ENCODE peak calls at places on chromosomes 3 and 15, in five cellular contexts. One of them, this sample, is unnamed. For H3K4me1, the result is how much of the 10 kb centered on the place peaks cover.

GRCh38 chr3:167125612-167126407 is 254.3 kb downstream of the ZBBX start:
- DNase-seq in heart right ventricle: no peak
- DNase-seq in adipocyte: no peak
- DNase-seq in ovary: no peak
- DNase-seq in CD8-positive, alpha-beta T cell: no peak
- DNase-seq in this sample: no peak

GRCh38 chr15:48265145-48265544 is 59.0 kb downstream of the SLC12A1 start:
- DNase-seq in ovary: no peak
- DNase-seq in CD8-positive, alpha-beta T cell: no peak
- DNase-seq in heart right ventricle: no peak
- DNase-seq in adipocyte: no peak
- DNase-seq in this sample: no peak

GRCh38 chr3:110576962-110577361 is 494.7 kb upstream of the NECTIN3 start:
- DNase-seq in CD8-positive, alpha-beta T cell: no peak
- DNase-seq in adipocyte: peak
- DNase-seq in ovary: no peak
- DNase-seq in heart right ventricle: no peak
- DNase-seq in this sample: no peak

GRCh38 chr3:18080198-18080689 is 337.8 kb upstream of the TBC1D5 start:
- DNase-seq in heart right ventricle: no peak
- DNase-seq in ovary: no peak
- DNase-seq in CD8-positive, alpha-beta T cell: no peak
- DNase-seq in adipocyte: peak
- DNase-seq in this sample: no peak

GRCh38 chr3:156792945-156793344 is 33.2 kb upstream of the LEKR1 start:
- DNase-seq in heart right ventricle: no peak
- DNase-seq in ovary: no peak
- DNase-seq in adipocyte: no peak
- DNase-seq in CD8-positive, alpha-beta T cell: no peak
- DNase-seq in this sample: no peak

GRCh38 chr15:41512512-41513281 is 930 bp downstream of the LTK start:
- DNase-seq in adipocyte: peak
- DNase-seq in heart right ventricle: peak
- DNase-seq in ovary: no peak
- DNase-seq in CD8-positive, alpha-beta T cell: no peak
- DNase-seq in this sample: no peak

GRCh38 chr3:187878776-187879524 is 133.7 kb upstream of the BCL6 start:
- DNase-seq in heart right ventricle: no peak
- DNase-seq in ovary: no peak
- DNase-seq in CD8-positive, alpha-beta T cell: no peak
- DNase-seq in adipocyte: peak
- DNase-seq in this sample: no peak

GRCh38 chr15:27250223-27250622 is 279.2 kb downstream of the GABRG3 start:
- DNase-seq in CD8-positive, alpha-beta T cell: no peak
- DNase-seq in ovary: no peak
- DNase-seq in heart right ventricle: no peak
- DNase-seq in adipocyte: no peak
- DNase-seq in this sample: no peak

GRCh38 chr3:16286161-16286560 is 21.1 kb downstream of the OXNAD1 start:
- DNase-seq in heart right ventricle: no peak
- DNase-seq in CD8-positive, alpha-beta T cell: peak
- DNase-seq in ovary: no peak
- DNase-seq in adipocyte: no peak
- DNase-seq in this sample: no peak

GRCh38 chr3:62935793-62936192 is 60.6 kb upstream of the CADPS start:
- DNase-seq in CD8-positive, alpha-beta T cell: no peak
- DNase-seq in heart right ventricle: no peak
- DNase-seq in ovary: no peak
- DNase-seq in adipocyte: no peak
- DNase-seq in this sample: no peak

GRCh38 chr15:58703610-58704009 is 45.9 kb downstream of the ADAM10 start:
- DNase-seq in ovary: no peak
- DNase-seq in CD8-positive, alpha-beta T cell: no peak
- DNase-seq in heart right ventricle: no peak
- DNase-seq in adipocyte: no peak
- DNase-seq in this sample: no peak

GRCh38 chr15:95837605-95838004 is 492.9 kb upstream of the NR2F2 start:
- DNase-seq in CD8-positive, alpha-beta T cell: no peak
- DNase-seq in adipocyte: no peak
- DNase-seq in heart right ventricle: no peak
- DNase-seq in ovary: no peak
- DNase-seq in this sample: no peak

GRCh38 chr15:92638291-92638708 is 17.3 kb downstream of the FAM174B start:
- DNase-seq in heart right ventricle: no peak
- DNase-seq in CD8-positive, alpha-beta T cell: peak
- DNase-seq in ovary: no peak
- DNase-seq in adipocyte: peak
- DNase-seq in this sample: no peak

GRCh38 chr15:79942656-79943481 is 28.1 kb downstream of the BCL2A1 start:
- DNase-seq in heart right ventricle: no peak
- DNase-seq in CD8-positive, alpha-beta T cell: no peak
- DNase-seq in ovary: no peak
- DNase-seq in adipocyte: peak
- DNase-seq in this sample: no peak

GRCh38 chr15:65518633-65519285 is 1.3 kb upstream of the DPP8 start:
- DNase-seq in heart right ventricle: no peak
- DNase-seq in ovary: no peak
- DNase-seq in CD8-positive, alpha-beta T cell: no peak
- DNase-seq in adipocyte: no peak
- DNase-seq in this sample: no peak
- H3K4me1 ChIP-seq in heart right ventricle: under half
- H3K4me1 ChIP-seq in ovary: under half
- H3K4me1 ChIP-seq in CD8-positive, alpha-beta T cell: under half
- H3K4me1 ChIP-seq in adipocyte: under half
- H3K4me1 ChIP-seq in this sample: under half

GRCh38 chr3:8893001-8893400 is 70.3 kb downstream of the RAD18 start:
- DNase-seq in CD8-positive, alpha-beta T cell: no peak
- DNase-seq in adipocyte: no peak
- DNase-seq in heart right ventricle: no peak
- DNase-seq in ovary: no peak
- DNase-seq in this sample: no peak
- H3K4me1 ChIP-seq in CD8-positive, alpha-beta T cell: under half
- H3K4me1 ChIP-seq in adipocyte: under half
- H3K4me1 ChIP-seq in heart right ventricle: under half
- H3K4me1 ChIP-seq in ovary: under half
- H3K4me1 ChIP-seq in this sample: under half

DNA sequence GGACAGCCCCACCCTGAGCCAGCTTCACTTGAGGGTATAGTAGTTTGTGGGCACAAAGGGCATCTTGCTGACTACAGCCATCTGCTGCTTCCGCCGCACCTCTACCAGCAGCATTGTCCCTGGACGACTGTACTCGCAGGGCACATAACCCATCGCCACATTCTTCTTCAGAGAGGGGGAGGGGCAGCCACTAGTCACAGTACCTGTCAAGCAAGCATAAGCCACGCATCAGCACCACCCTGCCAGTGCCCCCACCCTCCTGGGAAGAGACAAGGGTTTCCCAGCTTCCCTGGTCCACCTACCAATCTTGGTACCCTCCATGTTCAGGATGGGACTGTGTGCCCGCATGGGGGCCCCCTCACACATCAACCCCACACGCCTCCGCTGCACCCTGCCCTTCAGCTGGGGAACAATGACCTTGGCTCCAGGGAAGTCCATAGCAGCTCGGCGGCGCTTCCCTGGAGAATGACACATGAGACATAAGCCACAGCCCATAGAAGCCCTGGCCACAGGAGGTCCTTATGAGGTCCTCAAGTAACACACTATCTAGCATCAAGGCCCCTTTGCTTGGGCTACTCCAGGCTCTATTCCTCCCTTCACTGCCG is 4.7 kb downstream of the AMT start:
- DNase-seq in adipocyte: no peak
- DNase-seq in ovary: no peak
- DNase-seq in heart right ventricle: no peak
- DNase-seq in CD8-positive, alpha-beta T cell: no peak
- DNase-seq in this sample: no peak
- H3K4me1 ChIP-seq in adipocyte: under half
- H3K4me1 ChIP-seq in ovary: under half
- H3K4me1 ChIP-seq in heart right ventricle: under half
- H3K4me1 ChIP-seq in CD8-positive, alpha-beta T cell: half or more
- H3K4me1 ChIP-seq in this sample: under half

DNA sequence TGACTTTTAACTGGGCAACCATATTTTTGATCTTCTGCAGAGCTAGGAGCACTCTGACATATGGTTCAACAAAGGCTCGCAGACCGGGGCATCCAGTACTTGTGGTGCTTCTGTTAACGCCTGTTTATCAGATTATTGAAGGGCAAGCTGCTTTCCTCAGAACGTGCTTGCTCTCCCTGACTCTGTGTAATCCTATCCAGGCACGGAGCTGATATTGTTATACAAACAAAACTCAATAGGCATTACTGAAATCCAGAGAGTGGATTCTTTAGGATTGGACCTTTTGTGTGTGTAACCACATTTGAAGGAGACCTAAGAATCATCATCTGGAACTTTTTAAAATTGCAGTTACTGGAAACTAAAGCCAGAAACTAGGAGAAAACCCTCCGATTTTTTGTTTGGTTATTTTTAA is 246.5 kb downstream of the PTPRG start:
- DNase-seq in adipocyte: peak
- DNase-seq in CD8-positive, alpha-beta T cell: no peak
- DNase-seq in ovary: no peak
- DNase-seq in heart right ventricle: no peak
- DNase-seq in this sample: no peak
- H3K4me1 ChIP-seq in adipocyte: half or more
- H3K4me1 ChIP-seq in CD8-positive, alpha-beta T cell: under half
- H3K4me1 ChIP-seq in ovary: under half
- H3K4me1 ChIP-seq in heart right ventricle: half or more
- H3K4me1 ChIP-seq in this sample: half or more

GRCh38 chr3:111581403-111582113 is 13.6 kb downstream of the ZBED2 start:
- DNase-seq in CD8-positive, alpha-beta T cell: no peak
- DNase-seq in adipocyte: no peak
- DNase-seq in ovary: no peak
- DNase-seq in heart right ventricle: no peak
- DNase-seq in this sample: no peak
- H3K4me1 ChIP-seq in CD8-positive, alpha-beta T cell: under half
- H3K4me1 ChIP-seq in adipocyte: under half
- H3K4me1 ChIP-seq in ovary: under half
- H3K4me1 ChIP-seq in heart right ventricle: under half
- H3K4me1 ChIP-seq in this sample: under half

DNA sequence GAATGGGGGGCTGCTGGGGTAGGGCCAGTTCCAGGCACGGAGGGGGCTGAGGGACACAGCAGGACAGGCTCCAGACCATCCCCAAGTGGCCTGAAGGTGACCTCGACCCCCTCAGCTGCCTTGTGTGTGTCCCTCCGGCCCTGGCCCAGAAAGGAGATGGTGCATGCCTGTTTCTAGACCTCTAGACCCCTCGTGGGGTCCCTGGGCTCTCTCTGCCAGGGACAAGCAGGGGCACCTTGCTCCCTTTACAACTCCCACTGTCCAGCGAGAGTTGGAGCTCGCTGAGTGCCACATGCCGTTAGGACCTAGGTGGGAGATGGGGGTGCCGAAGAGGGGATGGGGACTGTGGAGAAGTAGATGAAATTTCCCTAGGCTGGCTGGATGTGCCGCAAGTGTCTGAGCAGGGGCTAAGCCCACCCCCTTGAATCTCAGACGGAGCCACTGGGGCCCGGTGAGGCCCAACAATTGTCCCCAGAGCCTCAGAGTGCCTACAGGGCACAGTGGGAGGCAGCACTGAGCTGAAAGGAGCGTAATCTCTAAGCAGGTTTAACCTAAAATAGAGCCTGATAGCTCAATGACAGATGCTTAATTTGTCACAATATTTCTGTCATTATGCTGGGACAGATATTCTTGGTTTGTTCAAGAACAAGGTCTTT is 23.7 kb upstream of the KLF13 start:
- DNase-seq in ovary: no peak
- DNase-seq in heart right ventricle: no peak
- DNase-seq in CD8-positive, alpha-beta T cell: no peak
- DNase-seq in adipocyte: no peak
- DNase-seq in this sample: peak
- H3K4me1 ChIP-seq in ovary: under half
- H3K4me1 ChIP-seq in heart right ventricle: half or more
- H3K4me1 ChIP-seq in CD8-positive, alpha-beta T cell: under half
- H3K4me1 ChIP-seq in adipocyte: under half
- H3K4me1 ChIP-seq in this sample: under half

GRCh38 chr3:172204716-172205115 is 165.3 kb downstream of the FNDC3B start:
- DNase-seq in adipocyte: no peak
- DNase-seq in CD8-positive, alpha-beta T cell: no peak
- DNase-seq in heart right ventricle: no peak
- DNase-seq in ovary: no peak
- DNase-seq in this sample: no peak
- H3K4me1 ChIP-seq in adipocyte: half or more
- H3K4me1 ChIP-seq in CD8-positive, alpha-beta T cell: under half
- H3K4me1 ChIP-seq in heart right ventricle: half or more
- H3K4me1 ChIP-seq in ovary: under half
- H3K4me1 ChIP-seq in this sample: half or more

GRCh38 chr3:42052132-42052866 is 38.9 kb upstream of the TRAK1 start:
- DNase-seq in heart right ventricle: no peak
- DNase-seq in ovary: no peak
- DNase-seq in CD8-positive, alpha-beta T cell: no peak
- DNase-seq in adipocyte: no peak
- DNase-seq in this sample: no peak

GRCh38 chr3:42051384-42052131 is 39.6 kb upstream of the TRAK1 start:
- DNase-seq in heart right ventricle: no peak
- DNase-seq in adipocyte: no peak
- DNase-seq in CD8-positive, alpha-beta T cell: no peak
- DNase-seq in ovary: no peak
- DNase-seq in this sample: no peak

GRCh38 chr3:42053476-42053875 is 37.7 kb upstream of the TRAK1 start:
- DNase-seq in adipocyte: no peak
- DNase-seq in heart right ventricle: peak
- DNase-seq in CD8-positive, alpha-beta T cell: no peak
- DNase-seq in ovary: no peak
- DNase-seq in this sample: peak

GRCh38 chr3:42055291-42055690 is 35.9 kb upstream of the TRAK1 start:
- DNase-seq in CD8-positive, alpha-beta T cell: no peak
- DNase-seq in heart right ventricle: no peak
- DNase-seq in ovary: no peak
- DNase-seq in adipocyte: peak
- DNase-seq in this sample: no peak

DNA sequence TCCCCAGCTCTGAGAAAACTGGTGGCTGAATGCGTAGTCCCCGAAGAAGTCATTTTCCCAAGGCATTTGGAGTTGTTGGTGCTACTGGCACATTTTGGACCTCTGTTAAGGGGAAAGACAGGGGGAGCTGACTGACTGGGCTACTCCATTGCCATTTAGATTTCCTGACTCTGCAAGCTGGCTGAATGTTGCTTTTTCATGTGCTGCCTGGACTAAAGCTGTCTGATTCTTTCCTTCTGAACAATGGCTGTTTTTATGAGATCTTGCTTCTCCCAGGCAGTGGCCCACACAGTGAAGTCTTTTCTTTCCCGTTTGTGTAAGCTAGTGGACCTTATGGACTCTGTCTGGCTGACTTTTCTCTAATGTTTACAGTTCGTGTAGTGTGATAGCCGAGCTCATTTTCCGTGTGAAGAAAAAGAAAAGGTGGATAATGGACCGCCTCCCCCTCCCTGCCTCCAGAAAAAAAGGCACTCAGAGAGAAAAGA is 38.2 kb upstream of the TRAK1 start:
- DNase-seq in heart right ventricle: no peak
- DNase-seq in ovary: no peak
- DNase-seq in CD8-positive, alpha-beta T cell: no peak
- DNase-seq in adipocyte: no peak
- DNase-seq in this sample: no peak
- H3K4me1 ChIP-seq in heart right ventricle: half or more
- H3K4me1 ChIP-seq in ovary: under half
- H3K4me1 ChIP-seq in CD8-positive, alpha-beta T cell: under half
- H3K4me1 ChIP-seq in adipocyte: under half
- H3K4me1 ChIP-seq in this sample: half or more

GRCh38 chr15:29270976-29271375 is 1.4 kb upstream of the NSMCE3 start:
- DNase-seq in heart right ventricle: no peak
- DNase-seq in ovary: no peak
- DNase-seq in CD8-positive, alpha-beta T cell: no peak
- DNase-seq in adipocyte: peak
- DNase-seq in this sample: no peak
- H3K4me1 ChIP-seq in heart right ventricle: under half
- H3K4me1 ChIP-seq in ovary: under half
- H3K4me1 ChIP-seq in CD8-positive, alpha-beta T cell: under half
- H3K4me1 ChIP-seq in adipocyte: under half
- H3K4me1 ChIP-seq in this sample: under half